ENCODE peak calls at places on chromosomes 2 and 18, in seven cellular contexts. R, Z, S, E, Q, D and K are unnamed samples.

GRCh38 chr18:55241016-55241415 is 281.8 kb upstream of the CCDC68 start:
- DNase-seq in R (no peak), Z (no peak), S (no peak), E (no peak), Q (no peak), D (no peak), K (no peak)

GRCh38 chr2:12556762-12557161 is 160.0 kb upstream of the TRIB2 start:
- DNase-seq in R (no peak), Z (no peak), S (peak; percentile 83), E (no peak), Q (peak; percentile 71), D (no peak), K (no peak)

GRCh38 chr2:3730646-3731045 is 27.3 kb downstream of the DCDC2C start:
- DNase-seq in R (no peak), Z (no peak), S (peak; percentile 58), E (no peak), Q (no peak), D (no peak), K (no peak)

GRCh38 chr18:75638597-75639467 is 211.3 kb upstream of the SMIM21 start:
- DNase-seq in R (peak; percentile 18), Z (no peak), S (peak; percentile 39), E (no peak), Q (peak; percentile 64), D (no peak), K (no peak)

GRCh38 chr2:199861116-199861774 is 10.3 kb upstream of the FTCDNL1 start:
- DNase-seq in R (no peak), Z (no peak), S (peak; percentile 62), E (no peak), Q (peak; percentile 48), D (no peak), K (peak; percentile 24)

GRCh38 chr2:236972491-236973379 is 113.0 kb upstream of the COPS8 start:
- DNase-seq in R (peak; percentile 27), Z (no peak), S (peak; percentile 76), E (no peak), Q (peak; percentile 31), D (no peak), K (no peak)

GRCh38 chr2:142874293-142874814 is 3.1 kb upstream of the KYNU start:
- DNase-seq in R (no peak), Z (peak; percentile 53), S (peak; percentile 95), E (no peak), Q (peak; percentile 90), D (no peak), K (no peak)

GRCh38 chr2:6412533-6413085 is 453.1 kb downstream of the CMPK2 start:
- DNase-seq in R (no peak), Z (no peak), S (peak; percentile 20), E (no peak), Q (no peak), D (no peak), K (no peak)

GRCh38 chr18:11995445-11996189 is 14.3 kb downstream of the IMPA2 start:
- DNase-seq in R (peak; percentile 80), Z (peak; percentile 87), S (peak; percentile 82), E (peak; percentile 38), Q (peak; percentile 89), D (peak; percentile 68), K (peak; percentile 82)

GRCh38 chr2:155815851-155816250 is 516.7 kb downstream of the NR4A2 start:
- DNase-seq in R (peak; percentile 37), Z (no peak), S (peak; percentile 0), E (no peak), Q (peak; percentile 5), D (peak; percentile 20), K (peak; percentile 15)

GRCh38 chr2:235908826-235909225 is 259.4 kb downstream of the GBX2 start:
- DNase-seq in R (no peak), Z (no peak), S (no peak), E (no peak), Q (no peak), D (no peak), K (peak; percentile 65)

DNA sequence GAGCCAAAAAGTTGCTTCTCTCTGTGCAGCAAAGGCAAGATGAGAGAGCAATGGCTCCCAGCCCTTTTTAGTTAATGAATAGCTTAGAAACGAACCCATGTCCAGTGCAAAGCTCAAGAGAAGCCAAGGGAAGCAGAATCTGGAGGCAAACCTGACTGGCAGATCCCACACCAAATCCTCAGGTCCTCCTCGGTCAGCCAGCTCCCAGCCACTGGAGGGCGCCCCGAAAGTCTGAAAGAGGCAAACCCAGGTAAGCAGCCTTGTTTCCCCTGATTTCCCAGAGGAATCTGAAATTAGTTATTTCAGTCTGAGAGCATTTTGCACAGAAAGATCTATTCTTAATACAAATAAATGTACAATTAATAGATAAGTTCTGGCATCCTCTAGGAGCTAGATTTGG is 71.3 kb upstream of the PID1 start:
- DNase-seq in R (peak; percentile 35), Z (peak; percentile 60), S (peak; percentile 70), E (no peak), Q (peak; percentile 59), D (peak; percentile 70), K (no peak)
- TF ChIP-seq CTCF in R (peak; percentile 72), Z (peak; percentile 59), S (peak; percentile 90), E (no peak), Q (peak; percentile 74), D (peak; percentile 41), K (peak; percentile 47)

DNA sequence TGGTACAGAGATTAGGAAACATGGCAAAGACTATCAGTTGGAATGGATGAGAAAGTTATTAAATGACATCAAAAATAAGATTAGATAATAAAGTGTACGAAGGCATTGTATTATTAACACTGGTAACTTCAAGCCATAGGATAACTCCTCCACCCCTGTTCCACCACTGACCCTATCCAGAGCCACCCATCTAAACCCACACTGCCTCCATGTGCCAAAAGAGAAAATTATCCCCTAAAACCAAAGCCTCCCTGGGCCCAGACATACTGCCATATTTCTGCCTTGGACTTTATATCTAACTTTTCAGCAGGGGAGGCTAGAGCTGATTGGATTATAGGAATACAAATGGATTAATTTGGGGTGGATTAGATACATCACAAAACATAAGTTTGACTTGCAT is 443.7 kb downstream of the BCL11A start:
- DNase-seq in R (no peak), Z (no peak), S (no peak), E (no peak), Q (no peak), D (no peak), K (no peak)
- TF ChIP-seq CTCF in R (no peak), Z (no peak), S (no peak), E (no peak), Q (no peak), D (no peak), K (no peak)

DNA sequence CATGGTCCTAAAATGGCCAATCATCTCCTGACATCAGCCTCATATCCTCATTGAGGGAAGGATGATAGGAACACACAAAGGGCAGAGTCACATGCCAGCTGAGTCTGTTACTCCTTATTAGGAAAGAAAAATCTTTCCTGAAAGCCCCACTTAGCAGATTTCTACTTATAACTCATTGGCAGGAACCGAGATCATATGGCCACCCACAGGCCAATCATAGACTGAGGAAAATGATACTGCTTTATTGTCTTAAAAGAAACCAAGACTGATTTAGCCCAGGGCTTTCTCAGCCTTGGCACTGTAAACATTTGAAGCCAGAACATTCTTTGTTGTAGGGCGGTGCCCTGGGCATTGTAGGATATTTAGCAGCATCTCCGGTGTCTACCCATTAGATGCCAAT is 18.7 kb downstream of the GKN2 start:
- DNase-seq in R (no peak), Z (no peak), S (no peak), E (no peak), Q (no peak), D (no peak), K (no peak)
- TF ChIP-seq CTCF in R (no peak), Z (no peak), S (no peak), E (no peak), Q (no peak), D (no peak), K (no peak)

DNA sequence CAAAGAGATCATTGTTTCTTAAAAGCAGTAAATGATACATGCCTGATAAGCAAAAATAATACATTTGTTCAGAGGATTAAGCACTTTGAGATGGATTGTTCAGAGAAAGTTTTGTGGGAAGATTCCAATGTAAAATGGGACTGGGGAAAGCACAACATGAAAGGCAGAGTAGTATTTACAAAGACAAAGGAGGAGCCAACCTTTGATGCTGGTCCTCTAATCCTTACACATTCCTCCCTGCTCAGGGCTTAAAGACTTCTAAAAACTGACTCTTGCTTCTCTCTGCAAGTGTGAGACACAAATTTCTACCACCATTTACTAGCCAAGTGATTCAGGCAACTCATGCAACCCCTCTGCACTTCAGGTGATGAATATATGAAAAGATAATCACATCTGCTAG is 47.2 kb upstream of the REG3G start:
- DNase-seq in R (no peak), Z (no peak), S (no peak), E (no peak), Q (no peak), D (no peak), K (no peak)
- TF ChIP-seq CTCF in R (no peak), Z (no peak), S (no peak), E (no peak), Q (no peak), D (no peak), K (no peak)

DNA sequence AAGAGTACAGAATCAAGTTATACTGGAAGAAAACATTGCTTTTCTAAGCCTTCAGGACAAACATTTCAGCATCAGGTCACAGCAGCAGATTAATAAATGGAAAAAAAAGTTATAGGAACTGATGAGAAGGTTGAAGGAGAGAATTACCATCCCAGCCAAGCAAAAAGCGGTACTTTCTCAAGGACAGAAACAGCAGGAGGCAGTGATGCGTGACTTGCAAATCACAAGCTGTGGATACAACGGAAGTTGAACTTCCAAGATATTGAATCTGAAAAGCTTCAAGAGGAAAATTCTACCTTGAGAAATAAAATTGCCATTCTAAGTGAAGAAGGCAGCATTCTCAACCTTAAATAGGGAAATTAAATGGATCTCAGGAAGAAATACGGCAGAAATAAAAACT is 18.5 kb upstream of the SERPINB12 start:
- DNase-seq in R (no peak), Z (no peak), S (peak; percentile 18), E (no peak), Q (no peak), D (no peak), K (no peak)
- TF ChIP-seq CTCF in R (no peak), Z (no peak), S (peak; percentile 2), E (no peak), Q (no peak), D (no peak), K (no peak)

DNA sequence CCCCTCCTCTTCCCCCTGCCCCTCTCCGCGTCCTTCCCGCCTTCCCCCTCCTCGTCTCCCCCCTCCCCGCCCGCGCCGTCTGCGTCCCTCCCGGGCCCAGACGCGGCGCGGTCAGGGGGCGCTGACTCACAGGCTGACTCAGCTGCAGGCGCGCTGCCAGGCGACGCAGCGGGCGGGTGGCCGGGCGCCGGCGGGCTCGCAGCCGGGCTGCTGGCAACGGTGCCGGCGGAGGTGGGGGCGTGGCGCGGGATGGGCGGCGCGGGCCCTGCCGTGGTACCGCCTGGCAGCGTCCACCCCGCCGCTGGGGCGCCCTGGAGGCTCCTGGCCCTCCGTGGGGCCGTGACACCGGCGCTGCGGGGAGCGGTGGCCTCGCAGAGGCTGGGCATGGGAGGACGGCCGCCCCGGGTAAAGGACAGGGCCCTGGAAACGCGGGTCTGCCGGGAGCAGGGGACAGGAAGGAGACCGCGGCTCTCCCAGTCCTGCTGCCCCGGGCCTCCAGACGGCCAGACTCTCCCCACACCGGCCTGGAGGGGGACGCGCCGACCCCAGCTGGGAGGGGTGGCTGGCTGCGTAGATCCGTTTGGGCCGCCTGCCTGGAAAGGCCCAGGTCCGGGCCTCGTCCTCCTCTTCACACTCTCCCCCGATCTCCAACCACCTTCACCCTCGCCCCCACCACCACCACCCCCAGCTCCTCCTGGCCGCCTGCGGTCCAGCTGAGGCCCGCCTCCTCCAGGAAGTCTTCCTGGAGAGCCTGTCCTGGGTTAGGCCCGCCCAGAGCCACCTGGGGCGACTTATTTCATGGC is 10.0 kb upstream of the PROC start:
- DNase-seq in R (peak; percentile 92), Z (peak; percentile 94), S (peak; percentile 92), E (peak; percentile 73), Q (peak; percentile 92), D (peak; percentile 67), K (peak; percentile 83)
- TF ChIP-seq CTCF in R (no peak), Z (no peak), S (no peak), E (no peak), Q (no peak), D (no peak), K (no peak)

GRCh38 chr2:170842785-170843184 is 26.1 kb downstream of the GAD1 start:
- DNase-seq in R (no peak), Z (no peak), S (no peak), E (no peak), Q (no peak), D (no peak), K (no peak)
- TF ChIP-seq CTCF in R (no peak), Z (no peak), S (no peak), E (no peak), Q (no peak), D (no peak), K (no peak)